ENCODE peak calls at places on chromosomes 6 and 20, in seven cellular contexts. A is MM.1S, B is GM23248, R is AG04450, V is body of pancreas, D is PC-3, P is SJSA1. S is an unnamed sample. For H3K27me3, the result is how much of the 10 kb centered on the place peaks cover.

GRCh38 chr6:109237082-109237985 is 142.0 kb downstream of the CEP57L1 start:
- DNase-seq in A (no peak), B (peak), R (no peak), V (no peak), D (peak), P (no peak), S (no peak)

GRCh38 chr20:21503345-21503744 is 10.5 kb downstream of the NKX2-2 start:
- DNase-seq in A (peak), B (peak), R (no peak), V (no peak), D (peak), P (no peak), S (no peak)

GRCh38 chr6:134230087-134230717 is 87.7 kb downstream of the SGK1 start:
- DNase-seq in A (no peak), B (no peak), R (no peak), V (no peak), D (no peak), P (no peak), S (peak)

GRCh38 chr6:161418458-161418945 is 144.6 kb upstream of the AGPAT4 start:
- DNase-seq in A (peak), B (peak), R (peak), V (peak), D (peak), P (peak), S (no peak)

GRCh38 chr20:57124346-57124745 is 142.1 kb downstream of the BMP7 start:
- DNase-seq in A (no peak), B (no peak), R (no peak), V (no peak), D (no peak), P (no peak), S (no peak)

GRCh38 chr6:161486326-161486725 is 212.5 kb upstream of the AGPAT4 start:
- DNase-seq in A (no peak), B (peak), R (no peak), V (peak), D (peak), P (no peak), S (no peak)

GRCh38 chr20:57695012-57695411 is 14.8 kb downstream of the PMEPA1 start:
- DNase-seq in A (no peak), B (no peak), R (no peak), V (peak), D (peak), P (no peak), S (no peak)

GRCh38 chr20:49447946-49448809 is 34.3 kb downstream of the KCNB1 start:
- DNase-seq in A (no peak), B (peak), R (no peak), V (no peak), D (no peak), P (no peak), S (no peak)

GRCh38 chr20:59217794-59218193 is 54.2 kb downstream of the ZNF831 start:
- DNase-seq in A (no peak), B (peak), R (no peak), V (no peak), D (no peak), P (no peak), S (no peak)

GRCh38 chr6:14452567-14453527 is 335.3 kb downstream of the CD83 start:
- DNase-seq in A (no peak), B (no peak), R (no peak), V (no peak), D (no peak), P (no peak), S (no peak)

GRCh38 chr6:132512638-132513632 is at the start of gene STX7:
- DNase-seq in A (peak), B (peak), R (peak), V (peak), D (peak), P (peak), S (peak)

GRCh38 chr6:89895273-89895874 is 1.1 kb downstream of the GJA10 start:
- DNase-seq in A (no peak), B (peak), R (peak), V (no peak), D (peak), P (peak), S (no peak)

GRCh38 chr6:141829566-141829965 is 303.2 kb upstream of the GJE1 start:
- DNase-seq in A (no peak), B (no peak), R (no peak), V (no peak), D (no peak), P (no peak), S (no peak)

GRCh38 chr6:151322570-151322969 is 68.8 kb downstream of the ZBTB2 start:
- DNase-seq in A (no peak), B (no peak), R (no peak), V (no peak), D (peak), P (no peak), S (no peak)

GRCh38 chr20:48295966-48296421 is 510.7 kb upstream of the SULF2 start:
- DNase-seq in A (no peak), B (peak), R (peak), V (no peak), D (no peak), P (peak), S (peak)

GRCh38 chr20:20712004-20712473 is 405 bp downstream of the RALGAPA2 start:
- DNase-seq in A (no peak), B (peak), R (no peak), V (peak), D (no peak), P (no peak), S (peak)

GRCh38 chr6:107337342-107337741 is 122.0 kb downstream of the PDSS2 start:
- DNase-seq in A (no peak), B (no peak), R (no peak), V (no peak), D (no peak), P (no peak), S (no peak)

GRCh38 chr20:49346682-49347081 is 68.8 kb upstream of the ZNFX1 start:
- DNase-seq in A (no peak), B (peak), R (no peak), V (no peak), D (peak), P (no peak), S (peak)

GRCh38 chr6:82072113-82072512 is 175.4 kb downstream of the IBTK start:
- DNase-seq in A (no peak), B (peak), R (no peak), V (no peak), D (no peak), P (no peak), S (no peak)

GRCh38 chr6:87068804-87069203 is 26.1 kb downstream of the CGA start:
- DNase-seq in A (no peak), B (no peak), R (no peak), V (no peak), D (no peak), P (no peak), S (no peak)

GRCh38 chr6:112030206-112030932 is 23.5 kb upstream of the CCN6 start:
- DNase-seq in A (no peak), B (no peak), R (no peak), V (no peak), D (no peak), P (no peak), S (no peak)

GRCh38 chr6:34791164-34791841 is 580 bp upstream of the BLTP3A start:
- DNase-seq in A (peak), B (peak), R (no peak), V (peak), D (peak), P (peak), S (peak)

GRCh38 chr6:170043150-170043819 is 247.6 kb downstream of the DLL1 start:
- DNase-seq in A (no peak), B (no peak), R (no peak), V (no peak), D (no peak), P (no peak), S (no peak)

GRCh38 chr6:55423933-55424332 is 96.7 kb downstream of the GFRAL start:
- DNase-seq in A (no peak), B (no peak), R (no peak), V (no peak), D (no peak), P (no peak), S (no peak)

GRCh38 chr6:107021786-107022185 is 6.2 kb upstream of the MTRES1 start:
- DNase-seq in A (no peak), B (no peak), R (no peak), V (no peak), D (peak), P (no peak), S (no peak)

GRCh38 chr6:64714073-64714472 is 993.0 kb downstream of the EYS start:
- DNase-seq in A (no peak), B (no peak), R (no peak), V (no peak), D (no peak), P (no peak), S (no peak)
- H3K27ac ChIP-seq in A (no peak), B (no peak), R (no peak), V (no peak), D (no peak), P (no peak), S (no peak)

DNA sequence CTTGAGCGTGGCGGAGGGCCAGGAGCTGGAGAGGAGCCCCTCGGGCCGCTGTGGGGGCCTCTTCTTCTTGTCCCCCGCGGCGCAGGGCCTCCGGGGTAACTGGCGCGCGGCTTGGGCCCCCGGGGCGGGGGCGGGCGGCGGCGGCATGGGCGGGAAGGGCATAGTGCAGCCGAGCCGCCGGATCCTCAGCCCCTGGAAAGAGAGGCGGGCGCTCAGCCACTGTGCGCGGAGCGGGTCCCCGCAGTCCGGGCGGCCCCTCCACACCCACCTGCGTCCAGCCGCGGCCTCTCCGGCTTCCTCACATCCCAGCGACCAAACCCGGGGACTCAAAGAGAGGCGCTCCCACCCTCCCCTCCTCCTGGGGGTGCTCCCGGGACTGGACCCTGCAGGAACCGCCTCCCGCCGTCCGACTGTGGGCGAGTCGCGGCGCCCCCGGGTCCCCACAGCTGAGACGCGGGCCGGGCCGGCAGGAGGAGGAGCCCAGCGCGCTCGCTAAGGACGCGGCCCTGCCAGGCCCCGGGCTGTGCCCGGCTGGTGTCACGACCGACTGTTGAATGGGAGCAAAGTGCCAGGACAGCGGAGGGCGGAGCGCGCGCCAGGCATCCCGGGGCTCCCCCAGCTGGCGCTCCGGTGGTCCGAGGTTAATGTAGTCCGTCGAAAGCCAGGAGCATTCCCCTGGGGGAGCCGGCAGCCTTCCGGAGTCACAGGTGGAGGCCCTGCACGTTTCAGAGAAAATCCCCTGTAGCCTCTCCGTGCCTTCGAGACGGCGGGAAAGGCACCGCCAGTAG is at the start of gene PRR18:
- DNase-seq in A (no peak), B (peak), R (no peak), V (peak), D (no peak), P (no peak), S (peak)
- H3K4me3 ChIP-seq in A (peak), B (peak), R (peak), V (peak), D (no peak), P (peak), S (peak)

GRCh38 chr20:47286681-47287080 is 69.8 kb downstream of the ZMYND8 start:
- DNase-seq in A (no peak), B (no peak), R (no peak), V (no peak), D (no peak), P (no peak), S (no peak)

GRCh38 chr20:47287609-47288144 is 68.8 kb downstream of the ZMYND8 start:
- DNase-seq in A (no peak), B (no peak), R (no peak), V (no peak), D (no peak), P (no peak), S (no peak)

GRCh38 chr20:47292581-47292980 is 63.9 kb downstream of the ZMYND8 start:
- DNase-seq in A (no peak), B (no peak), R (no peak), V (no peak), D (no peak), P (no peak), S (no peak)

GRCh38 chr20:47289096-47289495 is 67.4 kb downstream of the ZMYND8 start:
- DNase-seq in A (no peak), B (no peak), R (no peak), V (no peak), D (no peak), P (no peak), S (no peak)

DNA sequence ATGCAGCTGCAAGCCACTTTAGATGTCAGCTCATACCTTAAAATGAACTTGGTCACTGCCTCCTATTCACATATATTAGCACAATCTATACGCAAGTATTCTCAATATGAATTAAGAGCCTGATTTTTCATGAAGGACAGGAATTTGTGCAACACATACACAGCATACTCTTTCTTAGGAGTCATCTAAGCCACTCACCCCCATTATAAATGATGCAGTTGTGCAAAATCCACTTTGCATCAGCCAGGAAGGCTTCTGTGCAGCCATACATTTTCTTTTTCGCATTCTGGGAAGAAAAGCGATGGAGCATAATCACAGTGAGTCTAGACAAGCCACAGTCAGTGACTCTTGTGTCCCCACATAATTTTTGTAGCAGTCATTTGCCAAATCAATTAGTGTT is 66.5 kb downstream of the ZMYND8 start:
- DNase-seq in A (no peak), B (peak), R (no peak), V (no peak), D (no peak), P (no peak), S (no peak)
- H3K27me3 ChIP-seq in A (under half), B (under half), R (under half), V (under half), D (under half), P (under half), S (under half)

DNA sequence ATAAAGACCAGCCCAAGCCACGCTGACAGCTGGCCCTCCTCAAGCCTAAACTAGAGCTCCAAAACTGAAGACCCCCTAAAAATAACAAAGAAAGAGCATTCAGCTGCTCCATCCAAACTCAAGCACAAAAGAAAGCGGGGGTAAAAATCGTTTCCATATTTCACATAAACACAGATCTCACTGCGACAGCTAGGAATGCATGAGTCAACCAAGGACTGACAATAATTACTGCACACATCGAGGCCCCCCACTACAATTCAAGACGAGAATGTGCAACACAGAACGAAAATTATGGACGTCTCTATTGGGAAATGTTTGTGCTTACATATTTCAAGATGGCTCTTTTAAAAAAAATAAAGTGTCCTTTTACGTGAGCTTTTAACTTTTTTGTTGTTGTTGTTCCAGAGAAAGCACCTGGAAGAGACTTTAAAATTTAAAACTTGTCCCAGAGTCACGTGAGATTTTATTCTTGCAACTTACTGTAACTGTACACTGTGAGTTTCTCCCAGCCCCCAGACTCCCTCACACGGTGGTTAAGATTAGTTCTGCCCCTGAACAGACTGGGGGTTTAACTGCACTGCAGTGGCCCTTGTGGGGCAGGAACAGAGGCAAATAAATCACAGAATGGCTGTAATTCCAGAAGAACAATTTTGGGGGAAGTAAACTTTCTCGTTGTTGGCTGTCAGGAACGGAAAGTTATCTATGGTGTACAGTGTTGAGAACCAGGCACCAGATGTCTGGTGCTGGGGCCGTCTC is 30.9 kb downstream of the CNKSR3 start:
- DNase-seq in A (no peak), B (peak), R (peak), V (no peak), D (no peak), P (peak), S (no peak)
- H3K27ac ChIP-seq in A (no peak), B (peak), R (peak), V (peak), D (no peak), P (peak), S (no peak)

GRCh38 chr20:46990017-46990810 is 95.6 kb downstream of the EYA2 start:
- DNase-seq in A (no peak), B (peak), R (no peak), V (no peak), D (peak), P (no peak), S (no peak)
- H3K4me3 ChIP-seq in A (no peak), B (no peak), R (no peak), V (no peak), D (no peak), P (no peak), S (no peak)